ENCODE peak calls at places on chromosomes 5 and 9, in nine cellular contexts. S is kidney epithelial cell, J is glutamatergic neuron, Y is RWPE1, D is fibroblast of lung, N is left ventricle myocardium inferior, F is HFFc6, T is right lobe of liver, C is AG04450. U is an unnamed sample.

GRCh38 chr9:114909657-114910056 is 20.7 kb downstream of the TNFSF8 start:
- DNase-seq in J (no peak), T (no peak), Y (no peak), D (no peak), F (no peak), S (no peak), N (no peak), C (no peak), U (no peak)

GRCh38 chr9:35577486-35577885 is 27.6 kb upstream of the TESK1 start:
- DNase-seq in Y (no peak), F (no peak), N (no peak), T (no peak), D (peak), J (no peak), S (no peak), C (no peak), U (no peak)

GRCh38 chr5:61559722-61560121 is 227.7 kb downstream of the ZSWIM6 start:
- DNase-seq in C (no peak), F (no peak), N (no peak), D (no peak), Y (no peak), T (no peak), S (no peak), J (no peak), U (no peak)

GRCh38 chr5:178827636-178828035 is 32.1 kb upstream of the ZNF354B start:
- DNase-seq in F (no peak), S (no peak), C (no peak), Y (no peak), T (no peak), J (no peak), N (no peak), D (no peak), U (no peak)

GRCh38 chr5:88878976-88879375 is 4.0 kb downstream of the MEF2C start:
- DNase-seq in N (no peak), C (no peak), S (no peak), D (no peak), J (no peak), Y (no peak), F (peak), T (no peak), U (no peak)

GRCh38 chr9:137191245-137191644 is 2.8 kb downstream of the SSNA1 start:
- DNase-seq in D (no peak), J (no peak), T (no peak), F (no peak), N (no peak), Y (no peak), S (no peak), C (no peak), U (no peak)

GRCh38 chr9:104802110-104802509 is 38.2 kb downstream of the NIPSNAP3B start:
- DNase-seq in D (peak), Y (no peak), N (no peak), C (no peak), F (no peak), T (no peak), J (no peak), S (no peak), U (no peak)

GRCh38 chr5:169701910-169702451 is 64.9 kb downstream of the DOCK2 start:
- DNase-seq in C (no peak), S (no peak), F (peak), J (no peak), T (no peak), N (no peak), Y (peak), D (peak), U (no peak)

GRCh38 chr9:125431741-125432271 is 170.2 kb downstream of the GAPVD1 start:
- DNase-seq in T (no peak), S (no peak), F (no peak), D (no peak), Y (no peak), C (no peak), N (no peak), J (no peak), U (no peak)

GRCh38 chr9:130111805-130112204 is 58.1 kb downstream of the GPR107 start:
- DNase-seq in N (no peak), C (no peak), D (no peak), Y (no peak), T (no peak), F (no peak), S (no peak), J (no peak), U (no peak)

GRCh38 chr5:149641000-149641576 is 59.8 kb downstream of the ARHGEF37 start:
- DNase-seq in Y (no peak), F (no peak), S (no peak), J (no peak), N (no peak), C (no peak), D (no peak), T (peak), U (no peak)

GRCh38 chr9:89154651-89155336 is 23.8 kb downstream of the SHC3 start:
- DNase-seq in N (no peak), D (peak), Y (peak), J (no peak), C (peak), F (peak), T (no peak), S (peak), U (peak)

GRCh38 chr9:129125478-129125877 is 14.3 kb downstream of the PTPA start:
- DNase-seq in Y (peak), T (no peak), D (peak), J (no peak), C (no peak), F (peak), N (no peak), S (no peak), U (no peak)

GRCh38 chr9:111992523-111992922 is 95.9 kb downstream of the UGCG start:
- DNase-seq in D (peak), N (no peak), F (peak), J (no peak), Y (peak), C (no peak), T (no peak), S (peak), U (peak)

GRCh38 chr5:169694221-169694620 is 57.1 kb downstream of the DOCK2 start:
- DNase-seq in N (no peak), T (no peak), Y (no peak), J (no peak), F (no peak), S (no peak), C (no peak), D (peak), U (no peak)

GRCh38 chr9:6384732-6385131 is 28.3 kb upstream of the UHRF2 start:
- DNase-seq in F (no peak), Y (no peak), D (no peak), T (no peak), C (no peak), S (no peak), J (no peak), N (no peak), U (no peak)

GRCh38 chr5:153965102-153965645 is 73.5 kb downstream of the FAM114A2 start:
- DNase-seq in C (peak), J (peak), D (peak), Y (peak), F (peak), S (no peak), N (no peak), T (peak), U (peak)

GRCh38 chr9:135272608-135273007 is 185.1 kb downstream of the OLFM1 start:
- DNase-seq in T (no peak), C (no peak), D (no peak), N (no peak), J (peak), F (no peak), Y (no peak), S (no peak), U (no peak)

GRCh38 chr5:56328753-56329560 is 95.8 kb upstream of the ANKRD55 start:
- DNase-seq in Y (peak), T (no peak), S (peak), D (peak), F (no peak), J (no peak), C (no peak), N (no peak), U (peak)

GRCh38 chr9:95462419-95463121 is 54.2 kb downstream of the PTCH1 start:
- DNase-seq in J (peak), D (peak), F (peak), N (peak), T (peak), S (peak), Y (peak), C (peak), U (peak)

GRCh38 chr5:37926732-37927131 is 86.9 kb upstream of the GDNF start:
- DNase-seq in D (no peak), N (no peak), J (no peak), C (no peak), T (no peak), S (no peak), Y (peak), F (no peak), U (no peak)

GRCh38 chr9:78030553-78031270 is 899 bp downstream of the GNAQ start:
- DNase-seq in F (peak), D (peak), S (no peak), N (peak), T (peak), J (peak), Y (peak), C (no peak), U (peak)

GRCh38 chr5:74424162-74424868 is 216.2 kb downstream of the ENC1 start:
- DNase-seq in Y (peak), S (no peak), C (no peak), N (no peak), D (peak), F (no peak), J (no peak), T (no peak), U (no peak)

DNA sequence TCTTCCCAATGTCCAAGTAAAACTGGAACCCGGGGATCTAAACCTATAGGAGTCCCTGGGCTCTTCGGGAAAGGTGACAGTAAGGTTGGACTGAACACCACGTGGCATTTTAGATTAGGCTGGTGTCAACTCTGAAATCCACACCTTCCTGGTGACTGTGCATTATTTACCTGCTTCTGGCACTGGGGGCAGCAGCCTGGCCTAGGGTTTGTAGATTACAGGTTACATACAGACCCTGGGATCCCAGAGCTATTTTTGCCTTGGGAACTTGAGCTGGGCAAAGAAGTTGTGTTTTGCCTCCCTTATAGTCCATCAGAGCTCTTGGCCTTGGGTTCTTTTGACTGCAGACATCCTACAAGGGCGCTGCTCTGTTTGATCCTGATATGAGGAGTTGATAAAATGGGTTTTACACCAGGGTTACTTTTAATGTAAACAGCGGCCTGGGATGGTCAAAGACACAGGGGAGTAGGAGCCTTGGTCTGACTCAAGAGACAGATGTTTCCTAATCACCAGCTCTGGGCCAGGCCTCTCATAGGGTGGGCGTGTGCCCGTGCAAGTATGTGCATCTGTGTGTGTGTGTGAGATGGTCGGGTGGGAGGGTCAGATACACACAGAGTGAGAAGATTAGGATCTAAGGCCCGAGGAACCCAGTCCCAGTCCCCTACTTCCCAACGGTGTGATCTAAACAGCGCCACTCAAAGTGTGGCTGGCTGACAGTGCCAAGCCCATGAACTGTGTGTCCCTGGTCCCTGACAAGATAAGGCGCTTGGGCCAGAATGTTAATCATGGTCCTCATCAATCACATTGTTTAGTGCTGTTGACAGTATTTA is 173.4 kb downstream of the DAB2IP start:
- DNase-seq in J (no peak), T (no peak), N (no peak), S (no peak), F (no peak), Y (no peak), C (no peak), D (no peak), U (no peak)
- TF ChIP-seq CTCF in J (no peak), T (no peak), N (no peak), S (no peak), F (no peak), Y (no peak), C (no peak), D (no peak), U (no peak)

DNA sequence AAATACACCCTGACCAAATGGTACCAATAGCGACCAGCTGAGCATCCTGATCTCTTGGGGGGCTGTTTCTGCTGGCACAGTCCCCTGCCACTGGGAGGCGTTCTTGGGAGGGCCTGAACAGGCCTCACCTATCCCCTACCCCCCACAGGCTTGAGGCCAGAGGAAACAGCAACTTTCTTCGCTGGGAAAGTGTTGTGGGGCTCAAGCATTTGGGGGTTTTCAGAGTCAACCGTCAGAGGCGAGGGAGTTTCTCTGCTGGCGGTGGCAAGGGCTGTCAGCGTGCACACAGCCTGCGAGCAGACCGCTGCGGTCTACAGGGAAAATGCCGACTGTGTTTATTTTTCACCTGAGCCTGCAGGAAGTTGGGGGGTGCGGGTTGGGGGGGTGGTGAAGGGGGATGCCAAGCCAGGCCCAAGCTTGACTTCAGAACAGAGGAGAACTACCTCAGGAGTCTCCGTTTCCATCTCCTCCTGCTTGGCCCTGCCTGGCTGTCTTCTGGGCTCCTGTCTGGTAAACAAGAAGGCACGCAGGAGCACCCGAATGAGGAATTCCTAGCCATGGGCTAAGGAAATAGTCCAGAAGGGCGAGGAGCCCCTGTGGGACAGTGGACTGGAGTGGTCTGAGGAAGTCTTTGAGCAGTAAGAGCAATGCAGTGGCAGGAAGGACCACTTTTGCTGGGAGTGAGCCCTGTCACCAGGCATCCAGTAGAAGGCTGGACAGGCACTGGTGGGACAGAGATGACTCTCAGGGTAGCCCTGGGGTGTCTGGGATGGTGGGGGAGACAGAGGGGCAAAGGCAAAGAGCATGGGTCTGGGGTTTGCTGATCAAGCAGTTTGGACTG is 18.1 kb downstream of the TCF7 start:
- DNase-seq in Y (no peak), N (peak), C (no peak), F (no peak), S (no peak), J (peak), T (no peak), D (no peak), U (peak)
- TF ChIP-seq CTCF in Y (no peak), N (no peak), C (no peak), F (peak), S (no peak), J (no peak), T (no peak), D (no peak), U (peak)

DNA sequence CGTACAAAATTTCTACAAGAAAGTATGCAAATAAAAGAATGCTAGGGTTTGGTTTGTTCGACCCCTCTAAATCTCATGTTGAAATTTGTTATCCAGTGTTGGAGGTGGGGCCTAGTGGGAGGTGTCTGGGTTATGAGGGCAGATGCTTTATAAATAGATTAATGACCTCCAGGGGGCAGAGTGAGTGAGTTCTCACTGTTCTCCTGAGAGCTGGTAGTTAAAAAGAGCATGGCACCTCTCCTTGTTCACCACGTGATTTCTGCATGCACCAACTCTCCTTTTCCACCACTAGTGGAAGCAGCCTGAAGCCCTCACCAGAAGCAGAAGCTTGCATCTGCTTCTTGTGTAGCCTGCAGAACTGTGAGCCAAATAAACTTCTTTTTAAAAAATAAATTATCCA is 50.4 kb upstream of the FAM170A start:
- DNase-seq in C (no peak), D (peak), S (no peak), N (no peak), T (no peak), Y (peak), F (peak), J (no peak), U (peak)
- TF ChIP-seq CTCF in C (peak), D (peak), S (peak), N (no peak), T (peak), Y (no peak), F (peak), J (peak), U (peak)

GRCh38 chr9:28853487-28853886 is 1280.2 kb upstream of the C9orf72 start:
- DNase-seq in Y (no peak), J (no peak), C (no peak), N (no peak), D (no peak), T (no peak), F (no peak), S (no peak), U (no peak)
- TF ChIP-seq CTCF in Y (no peak), J (no peak), C (no peak), N (no peak), D (no peak), T (no peak), F (no peak), S (no peak), U (no peak)

GRCh38 chr5:63963080-63963735 is 963 bp upstream of the HTR1A start:
- DNase-seq in D (peak), N (no peak), C (peak), T (no peak), F (peak), S (peak), J (peak), Y (peak), U (peak)
- TF ChIP-seq CTCF in D (peak), N (peak), C (peak), T (peak), F (peak), S (peak), J (peak), Y (peak), U (peak)

U was measured in activated CD8-positive, alpha-beta T cell treated with anti-CD3 and anti-CD28 coated beads for 36 hours.